ENCODE peak calls at places on chromosomes 4 and X, in four cellular contexts. P, V, O and D are unnamed samples.

GRCh38 chr4:6540879-6541278 is 34.1 kb upstream of the MAN2B2 start:
- DNase-seq in V (no peak), O (no peak), P (no peak), D (no peak)

GRCh38 chr4:161522031-161522430 is 641.8 kb downstream of the FSTL5 start:
- DNase-seq in P (peak), O (no peak), V (no peak), D (peak)

GRCh38 chr4:122639181-122639580 is 18.3 kb upstream of the IL21 start:
- DNase-seq in V (no peak), O (no peak), P (no peak), D (no peak)

GRCh38 chr4:56289934-56290333 is 97.4 kb downstream of the AASDH start:
- DNase-seq in P (no peak), V (no peak), O (no peak), D (no peak)

GRCh38 chrX:104343408-104344129 is 88.8 kb upstream of the ESX1 start:
- DNase-seq in V (peak), O (peak), P (peak), D (peak)

GRCh38 chr4:24730256-24731001 is 64.9 kb upstream of the SOD3 start:
- DNase-seq in V (peak), P (peak), O (peak), D (no peak)

GRCh38 chrX:46039526-46039925 is 505.7 kb downstream of the ZNF674 start:
- DNase-seq in O (no peak), P (no peak), V (no peak), D (no peak)

GRCh38 chr4:8428288-8429097 is 12.0 kb downstream of the ACOX3 start:
- DNase-seq in O (peak), P (peak), V (peak), D (peak)

GRCh38 chr4:48944659-48945290 is 38.2 kb upstream of the OCIAD2 start:
- DNase-seq in O (peak), P (no peak), V (no peak), D (no peak)

GRCh38 chrX:82813671-82814078 is 694.4 kb upstream of the POU3F4 start:
- DNase-seq in P (no peak), O (no peak), V (no peak), D (no peak)

GRCh38 chr4:88660446-88661294 is 37.0 kb downstream of the NAP1L5 start:
- DNase-seq in V (no peak), O (no peak), P (no peak), D (no peak)

GRCh38 chr4:26248647-26249046 is 72.2 kb upstream of the RBPJ start:
- DNase-seq in P (peak), O (no peak), V (no peak), D (no peak)

GRCh38 chrX:25191403-25191802 is 175.6 kb upstream of the ARX start:
- DNase-seq in O (no peak), V (no peak), P (no peak), D (no peak)

GRCh38 chr4:8773124-8773931 is 98.3 kb downstream of the HMX1 start:
- DNase-seq in O (no peak), P (no peak), V (no peak), D (no peak)

GRCh38 chrX:12975999-12976558 is 1.2 kb downstream of the TMSB4X start:
- DNase-seq in V (peak), O (peak), P (peak), D (no peak)

GRCh38 chrX:39645059-39645895 is 452.5 kb downstream of the BCOR start:
- DNase-seq in V (no peak), P (no peak), O (peak), D (no peak)

GRCh38 chrX:108439434-108439883 is at the start of gene COL4A5:
- DNase-seq in P (peak), O (peak), V (peak), D (peak)

GRCh38 chr4:53015681-53016080 is 153.6 kb downstream of the RASL11B start:
- DNase-seq in P (peak), V (no peak), O (peak), D (no peak)

GRCh38 chr4:85420831-85421230 is 54.1 kb upstream of the ARHGAP24 start:
- DNase-seq in O (no peak), P (no peak), V (no peak), D (no peak)

GRCh38 chrX:10755477-10756334 is 135.3 kb upstream of the MID1 start:
- DNase-seq in O (no peak), P (no peak), V (no peak), D (no peak)

GRCh38 chr4:42483426-42484379 is 86.4 kb downstream of the SHISA3 start:
- DNase-seq in P (no peak), V (no peak), O (peak), D (no peak)

GRCh38 chr4:74117024-74117534 is 18.1 kb upstream of the CXCL2 start:
- DNase-seq in O (peak), V (peak), P (no peak), D (peak)

GRCh38 chr4:183507928-183508327 is 3.1 kb downstream of the ING2 start:
- DNase-seq in V (no peak), O (no peak), P (no peak), D (no peak)

GRCh38 chr4:22678851-22679517 is 13.8 kb upstream of the GBA3 start:
- DNase-seq in P (no peak), V (no peak), O (no peak), D (no peak)

GRCh38 chr4:154491341-154491679 is 289 bp downstream of the DCHS2 start:
- DNase-seq in O (peak), V (no peak), P (peak), D (no peak)

GRCh38 chr4:172785623-172786022 is 383.0 kb upstream of the GALNT7 start:
- DNase-seq in V (no peak), P (no peak), O (no peak), D (no peak)

GRCh38 chr4:118917582-118917981 is 28.9 kb downstream of the SYNPO2 start:
- DNase-seq in O (no peak), V (no peak), P (no peak), D (no peak)

GRCh38 chrX:20680998-20681397 is 414.3 kb upstream of the RPS6KA3 start:
- DNase-seq in O (no peak), P (no peak), V (no peak), D (no peak)

GRCh38 chr4:96913437-96914075 is 1073.7 kb downstream of the PDHA2 start:
- DNase-seq in O (peak), V (no peak), P (no peak), D (no peak)

GRCh38 chrX:925652-926061 is 286.8 kb downstream of the CRLF2 start:
- DNase-seq in O (no peak), V (peak), P (no peak), D (no peak)

GRCh38 chr4:144562019-144562740 is 83.8 kb upstream of the HHIP start:
- DNase-seq in P (no peak), V (peak), O (no peak), D (no peak)

GRCh38 chr4:67922697-67923096 is 38.9 kb upstream of the TMPRSS11D start:
- DNase-seq in O (no peak), P (no peak), V (no peak), D (no peak)

GRCh38 chr4:138835833-138836521 is 179.6 kb upstream of the NOCT start:
- DNase-seq in O (no peak), V (no peak), P (peak), D (no peak)

GRCh38 chrX:123475068-123475724 is 257.7 kb downstream of the THOC2 start:
- DNase-seq in P (no peak), V (no peak), O (no peak), D (no peak)

GRCh38 chr4:7908668-7909067 is 31.0 kb downstream of the AFAP1 start:
- DNase-seq in P (no peak), O (no peak), V (no peak), D (no peak)

GRCh38 chrX:118199997-118200396 is 83.4 kb upstream of the KLHL13 start:
- DNase-seq in V (no peak), P (no peak), O (no peak), D (no peak)

GRCh38 chr4:141807073-141807472 is 170.7 kb downstream of the IL15 start:
- DNase-seq in V (no peak), P (no peak), O (no peak), D (no peak)

GRCh38 chrX:31506360-31506759 is 434.5 kb upstream of the FTHL17 start:
- DNase-seq in O (no peak), P (no peak), V (no peak), D (no peak)